ENCODE peak calls at places on chromosomes 13 and 19, in eight cellular contexts. J is iris pigment epithelial cell; Z is effector CD4-positive, alpha-beta T cell; G is putamen; R is EL; O is T-helper 1 cell; N is NCI-H146; M is AG10803. P is an unnamed sample.

GRCh38 chr13:108322206-108322824 is 52.8 kb downstream of the TNFSF13B start:
- DNase-seq in J (peak), Z (no peak), G (no peak), R (peak), O (no peak), N (peak), M (peak), P (peak)

GRCh38 chr13:74870865-74871264 is 611.1 kb downstream of the TBC1D4 start:
- DNase-seq in J (peak), Z (no peak), G (no peak), R (peak), O (no peak), N (no peak), M (no peak), P (peak)

GRCh38 chr19:48859711-48860572 is 8.5 kb downstream of the PLEKHA4 start:
- DNase-seq in J (no peak), Z (no peak), G (no peak), R (no peak), O (no peak), N (no peak), M (no peak), P (no peak)

GRCh38 chr13:113548171-113548641 is 36.3 kb upstream of the TFDP1 start:
- DNase-seq in J (peak), Z (no peak), G (no peak), R (no peak), O (no peak), N (no peak), M (peak), P (no peak)

GRCh38 chr19:3129112-3129511 is 6.7 kb upstream of the GNA15 start:
- DNase-seq in J (peak), Z (no peak), G (no peak), R (peak), O (no peak), N (peak), M (peak), P (peak)

GRCh38 chr19:19068659-19069509 is 5.1 kb downstream of the SLC25A42 start:
- DNase-seq in J (no peak), Z (no peak), G (peak), R (no peak), O (no peak), N (no peak), M (no peak), P (no peak)

GRCh38 chr19:407501-408440 is 1.2 kb downstream of the C2CD4C start:
- DNase-seq in J (no peak), Z (no peak), G (no peak), R (no peak), O (no peak), N (no peak), M (no peak), P (no peak)

GRCh38 chr19:3358919-3359849 is 7.2 kb upstream of the NFIC start:
- DNase-seq in J (peak), Z (peak), G (peak), R (peak), O (peak), N (peak), M (peak), P (no peak)

GRCh38 chr13:25625361-25625760 is 253.6 kb downstream of the ATP8A2 start:
- DNase-seq in J (no peak), Z (no peak), G (no peak), R (no peak), O (no peak), N (no peak), M (no peak), P (no peak)

GRCh38 chr19:3547301-3547731 is 8.3 kb downstream of the TEKTIP1 start:
- DNase-seq in J (no peak), Z (peak), G (no peak), R (no peak), O (no peak), N (no peak), M (peak), P (no peak)

GRCh38 chr13:30113983-30114491 is 193.3 kb downstream of the KATNAL1 start:
- DNase-seq in J (no peak), Z (no peak), G (no peak), R (no peak), O (no peak), N (no peak), M (peak), P (no peak)

GRCh38 chr13:27638521-27638920 is 16.8 kb downstream of the POLR1D start:
- DNase-seq in J (peak), Z (no peak), G (no peak), R (no peak), O (no peak), N (no peak), M (peak), P (no peak)

GRCh38 chr13:99548448-99548847 is 47.2 kb downstream of the TM9SF2 start:
- DNase-seq in J (no peak), Z (no peak), G (no peak), R (no peak), O (no peak), N (no peak), M (no peak), P (no peak)

GRCh38 chr13:109654341-109655205 is 131.8 kb downstream of the IRS2 start:
- DNase-seq in J (peak), Z (no peak), G (peak), R (no peak), O (no peak), N (no peak), M (peak), P (no peak)

GRCh38 chr13:67841071-67841470 is 610.9 kb upstream of the PCDH9 start:
- DNase-seq in J (no peak), Z (no peak), G (no peak), R (no peak), O (no peak), N (peak), M (no peak), P (no peak)

GRCh38 chr13:39468306-39468705 is 134.7 kb downstream of the LHFPL6 start:
- DNase-seq in J (no peak), Z (no peak), G (no peak), R (no peak), O (no peak), N (no peak), M (no peak), P (no peak)

GRCh38 chr13:105464249-105464648 is 1071.2 kb downstream of the EFNB2 start:
- DNase-seq in J (peak), Z (no peak), G (no peak), R (peak), O (no peak), N (no peak), M (no peak), P (peak)

GRCh38 chr13:107025991-107026390 is 458.1 kb upstream of the ARGLU1 start:
- DNase-seq in J (peak), Z (no peak), G (no peak), R (peak), O (no peak), N (no peak), M (peak), P (no peak)

GRCh38 chr13:102608944-102609343 is 12.2 kb downstream of the TPP2 start:
- DNase-seq in J (no peak), Z (no peak), G (no peak), R (no peak), O (no peak), N (no peak), M (no peak), P (no peak)

GRCh38 chr13:34458756-34459462 is 483.2 kb upstream of the NBEA start:
- DNase-seq in J (no peak), Z (no peak), G (no peak), R (no peak), O (no peak), N (peak), M (peak), P (no peak)

GRCh38 chr13:38607136-38607535 is 79.7 kb upstream of the FREM2 start:
- DNase-seq in J (no peak), Z (no peak), G (no peak), R (no peak), O (no peak), N (no peak), M (no peak), P (no peak)

GRCh38 chr19:55546822-55547614 is 1.7 kb upstream of the SBK3 start:
- DNase-seq in J (peak), Z (no peak), G (no peak), R (peak), O (no peak), N (no peak), M (peak), P (peak)

GRCh38 chr13:97535619-97536018 is 101.7 kb downstream of the RAP2A start:
- DNase-seq in J (peak), Z (no peak), G (no peak), R (peak), O (no peak), N (no peak), M (peak), P (peak)

GRCh38 chr19:35856546-35857149 is at the start of gene KIRREL2:
- DNase-seq in J (no peak), Z (no peak), G (no peak), R (no peak), O (no peak), N (no peak), M (no peak), P (no peak)

GRCh38 chr13:83546476-83546875 is 335.8 kb downstream of the SLITRK1 start:
- DNase-seq in J (no peak), Z (no peak), G (no peak), R (no peak), O (no peak), N (no peak), M (peak), P (no peak)

GRCh38 chr19:10538204-10538603 is 5.5 kb upstream of the ATG4D start:
- DNase-seq in J (no peak), Z (no peak), G (no peak), R (no peak), O (no peak), N (no peak), M (no peak), P (no peak)

P was measured in LHCN-M2.